ENCODE peak calls at places on chromosomes 13 and 19, in ten cellular contexts. T, W, K, R, O, H, B, L, X and Z are unnamed samples.
A peak's percentile ranks its signal among the peaks of the same experiment; 100 is the strongest.

GRCh38 chr19:3523361-3524074 is 15.5 kb upstream of the TEKTIP1 start:
- DNase-seq in T (no peak), W (no peak), K (no peak), R (no peak), O (no peak), H (no peak), B (no peak), L (no peak), X (no peak), Z (no peak)

GRCh38 chr13:39130298-39130697 is 92.0 kb downstream of the NHLRC3 start:
- DNase-seq in T (no peak), W (no peak), K (no peak), R (no peak), O (no peak), H (no peak), B (no peak), L (no peak), X (peak; percentile 88), Z (peak; percentile 18)

GRCh38 chr13:106426909-106427308 is 108.6 kb downstream of the EFNB2 start:
- DNase-seq in T (no peak), W (no peak), K (no peak), R (no peak), O (no peak), H (no peak), B (no peak), L (no peak), X (peak; percentile 5), Z (no peak)

GRCh38 chr13:104597554-104598240 is 1531.5 kb upstream of the SLC10A2 start:
- DNase-seq in T (no peak), W (no peak), K (no peak), R (no peak), O (no peak), H (no peak), B (no peak), L (peak; percentile 20), X (no peak), Z (no peak)

GRCh38 chr19:16025108-16026101 is 50.9 kb upstream of the TPM4 start:
- DNase-seq in T (no peak), W (no peak), K (no peak), R (no peak), O (no peak), H (peak; percentile 90), B (no peak), L (no peak), X (no peak), Z (no peak)

GRCh38 chr19:31083122-31083521 is 266.1 kb downstream of the TSHZ3 start:
- DNase-seq in T (no peak), W (no peak), K (no peak), R (no peak), O (no peak), H (no peak), B (no peak), L (no peak), X (no peak), Z (no peak)

GRCh38 chr13:38941353-38941945 is 49.2 kb downstream of the STOML3 start:
- DNase-seq in T (no peak), W (no peak), K (no peak), R (no peak), O (no peak), H (no peak), B (no peak), L (no peak), X (no peak), Z (no peak)

GRCh38 chr13:46641274-46642081 is 88.5 kb downstream of the LRCH1 start:
- DNase-seq in T (no peak), W (peak; percentile 68), K (no peak), R (no peak), O (no peak), H (peak; percentile 26), B (no peak), L (no peak), X (no peak), Z (no peak)

GRCh38 chr19:1156305-1156801 is 17.7 kb downstream of the SBNO2 start:
- DNase-seq in T (no peak), W (no peak), K (no peak), R (no peak), O (no peak), H (peak; percentile 68), B (no peak), L (no peak), X (no peak), Z (no peak)

GRCh38 chr19:2494084-2494446 is 18.1 kb downstream of the GADD45B start:
- DNase-seq in T (no peak), W (no peak), K (no peak), R (no peak), O (no peak), H (peak; percentile 78), B (no peak), L (no peak), X (no peak), Z (no peak)

GRCh38 chr13:98301721-98302120 is 124.7 kb upstream of the RNF113B start:
- DNase-seq in T (no peak), W (no peak), K (no peak), R (no peak), O (no peak), H (no peak), B (no peak), L (no peak), X (no peak), Z (no peak)

GRCh38 chr19:46489445-46490272 is 6.0 kb downstream of the PNMA8B start:
- DNase-seq in T (no peak), W (peak; percentile 45), K (no peak), R (no peak), O (no peak), H (peak; percentile 86), B (peak; percentile 65), L (peak; percentile 65), X (no peak), Z (no peak)

GRCh38 chr19:51398096-51398704 is 7.8 kb upstream of the C19orf84 start:
- DNase-seq in T (no peak), W (no peak), K (no peak), R (no peak), O (no peak), H (peak; percentile 70), B (no peak), L (no peak), X (no peak), Z (no peak)

GRCh38 chr13:100510208-100510997 is 78.2 kb downstream of the GGACT start:
- DNase-seq in T (no peak), W (no peak), K (no peak), R (no peak), O (no peak), H (no peak), B (no peak), L (no peak), X (peak; percentile 68), Z (no peak)

GRCh38 chr13:71870036-71870435 is 3.0 kb upstream of the DACH1 start:
- DNase-seq in T (no peak), W (no peak), K (no peak), R (no peak), O (no peak), H (no peak), B (no peak), L (peak; percentile 18), X (no peak), Z (no peak)

GRCh38 chr19:30719189-30719990 is 347.2 kb downstream of the ZNF536 start:
- DNase-seq in T (no peak), W (peak; percentile 74), K (peak; percentile 24), R (peak; percentile 22), O (peak; percentile 17), H (peak; percentile 81), B (peak; percentile 66), L (peak; percentile 59), X (no peak), Z (no peak)

GRCh38 chr13:32117696-32118095 is 86.1 kb downstream of the FRY start:
- DNase-seq in T (no peak), W (peak; percentile 71), K (no peak), R (no peak), O (no peak), H (no peak), B (peak; percentile 45), L (no peak), X (no peak), Z (no peak)